ENCODE peak calls at places on chromosomes 2 and 18, in nine cellular contexts. R is Calu3, O is body of pancreas, V is astrocyte of the cerebellum, E is endothelial cell of umbilical vein, Q is osteocyte, B is cardiac muscle cell, J is MCF 10A, T is gastrocnemius medialis. D is an unnamed sample.

GRCh38 chr2:165563468-165564225 is 94.1 kb downstream of the CSRNP3 start:
- DNase-seq in J (peak), T (no peak), O (no peak), E (no peak), B (peak), Q (no peak), V (no peak), R (peak), D (no peak)

GRCh38 chr18:36454848-36455458 is 157.4 kb downstream of the FHOD3 start:
- DNase-seq in E (no peak), O (no peak), Q (no peak), J (no peak), T (no peak), V (no peak), B (no peak), R (no peak), D (no peak)

GRCh38 chr2:9481257-9481922 is 7.0 kb downstream of the IAH1 start:
- DNase-seq in T (no peak), O (no peak), R (no peak), Q (no peak), V (peak), B (no peak), J (no peak), E (no peak), D (no peak)

GRCh38 chr2:231036578-231037106 is 681 bp upstream of the C2orf72 start:
- DNase-seq in J (no peak), R (no peak), T (no peak), V (no peak), Q (no peak), E (no peak), O (no peak), B (no peak), D (no peak)

GRCh38 chr2:66478729-66479316 is 43.9 kb downstream of the MEIS1 start:
- DNase-seq in J (no peak), V (no peak), R (no peak), T (no peak), E (no peak), B (no peak), O (peak), Q (no peak), D (no peak)

GRCh38 chr18:21262979-21263378 is 20.9 kb downstream of the GREB1L start:
- DNase-seq in T (no peak), R (no peak), Q (no peak), O (no peak), J (no peak), B (no peak), V (no peak), E (peak), D (no peak)

GRCh38 chr2:73385486-73386341 is at the start of gene ALMS1:
- DNase-seq in J (peak), O (peak), R (peak), B (peak), E (peak), T (peak), V (peak), Q (peak), D (peak)

GRCh38 chr18:69845588-69846506 is 101.8 kb downstream of the CD226 start:
- DNase-seq in V (no peak), O (no peak), Q (no peak), J (no peak), R (no peak), E (no peak), T (no peak), B (peak), D (no peak)

GRCh38 chr2:215831296-215831913 is 181.9 kb downstream of the MREG start:
- DNase-seq in O (peak), R (peak), V (no peak), Q (no peak), B (no peak), J (no peak), E (peak), T (no peak), D (no peak)

GRCh38 chr2:63587814-63588384 is 378 bp downstream of the WDPCP start:
- DNase-seq in R (no peak), J (no peak), V (no peak), B (no peak), Q (no peak), O (no peak), T (no peak), E (peak), D (peak)

GRCh38 chr2:216316743-216317142 is 55.5 kb downstream of the MARCHF4 start:
- DNase-seq in T (no peak), V (no peak), B (no peak), Q (no peak), J (peak), O (no peak), R (no peak), E (no peak), D (no peak)

GRCh38 chr2:145484443-145485086 is 964.6 kb upstream of the ZEB2 start:
- DNase-seq in J (peak), E (peak), T (no peak), V (peak), R (peak), Q (no peak), B (peak), O (no peak), D (no peak)

GRCh38 chr18:8040021-8040420 is 472.9 kb downstream of the PTPRM start:
- DNase-seq in R (no peak), B (no peak), V (no peak), Q (no peak), O (no peak), J (no peak), E (no peak), T (no peak), D (no peak)

GRCh38 chr2:120379916-120380893 is 34.3 kb downstream of the INHBB start:
- DNase-seq in Q (no peak), E (no peak), O (peak), T (no peak), V (no peak), B (no peak), J (no peak), R (no peak), D (no peak)

GRCh38 chr2:206805922-206806607 is 40.7 kb downstream of the FASTKD2 start:
- DNase-seq in J (no peak), E (peak), O (no peak), Q (no peak), R (no peak), T (no peak), V (no peak), B (no peak), D (no peak)

GRCh38 chr2:24831736-24832421 is 38.7 kb downstream of the CENPO start:
- DNase-seq in J (no peak), T (peak), V (no peak), Q (no peak), O (peak), E (no peak), B (no peak), R (no peak), D (no peak)

GRCh38 chr2:158395166-158395565 is 61.4 kb downstream of the CCDC148 start:
- DNase-seq in B (no peak), Q (no peak), V (no peak), T (no peak), E (no peak), R (peak), O (peak), J (no peak), D (no peak)

GRCh38 chr2:72796766-72797165 is 29.1 kb downstream of the EXOC6B start:
- DNase-seq in V (no peak), B (no peak), Q (no peak), R (no peak), O (no peak), T (no peak), J (no peak), E (no peak), D (no peak)

GRCh38 chr2:109335586-109336266 is 206.7 kb downstream of the SH3RF3 start:
- DNase-seq in Q (no peak), J (peak), R (no peak), T (no peak), O (no peak), B (no peak), E (peak), V (peak), D (no peak)

GRCh38 chr18:13620206-13620672 is 106.1 kb downstream of the FAM210A start:
- DNase-seq in J (no peak), B (no peak), T (no peak), Q (peak), V (no peak), R (no peak), O (no peak), E (no peak), D (no peak)

GRCh38 chr2:26130763-26131162 is 42.1 kb upstream of the GAREM2 start:
- DNase-seq in J (no peak), V (no peak), O (no peak), E (no peak), B (no peak), Q (no peak), T (no peak), R (no peak), D (no peak)

GRCh38 chr18:74774486-74774885 is 176.8 kb downstream of the ZNF407 start:
- DNase-seq in Q (no peak), T (no peak), B (no peak), J (no peak), O (no peak), R (no peak), E (no peak), V (no peak), D (no peak)

GRCh38 chr2:101023327-101024107 is 21.4 kb downstream of the RPL31 start:
- DNase-seq in V (no peak), R (no peak), J (no peak), O (no peak), B (no peak), T (no peak), Q (peak), E (no peak), D (no peak)

GRCh38 chr18:40902436-40902835 is 1052.6 kb upstream of the PIK3C3 start:
- DNase-seq in B (no peak), J (peak), T (no peak), R (no peak), E (no peak), V (no peak), Q (no peak), O (no peak), D (no peak)

GRCh38 chr2:69977208-69977607 is 15.8 kb upstream of the ASPRV1 start:
- DNase-seq in R (no peak), J (no peak), E (no peak), T (no peak), Q (no peak), B (no peak), O (no peak), V (no peak), D (no peak)

GRCh38 chr2:181977661-181978350 is 7.8 kb upstream of the PPP1R1C start:
- DNase-seq in R (no peak), E (no peak), O (no peak), V (no peak), T (no peak), B (no peak), J (peak), Q (no peak), D (no peak)

GRCh38 chr2:217225596-217225995 is 365.7 kb upstream of the TNP1 start:
- DNase-seq in O (no peak), E (no peak), J (no peak), Q (no peak), R (no peak), V (no peak), B (no peak), T (no peak), D (no peak)

GRCh38 chr2:22355816-22356433 is 1029.1 kb upstream of the KLHL29 start:
- DNase-seq in V (peak), Q (no peak), B (peak), R (peak), J (peak), O (peak), E (no peak), T (no peak), D (peak)

GRCh38 chr2:71782323-71782722 is 329.0 kb downstream of the DYSF start:
- DNase-seq in V (no peak), E (no peak), T (no peak), J (no peak), O (no peak), B (no peak), Q (peak), R (no peak), D (no peak)

GRCh38 chr2:217609952-217610351 is 392.8 kb downstream of the TNS1 start:
- DNase-seq in J (no peak), V (no peak), T (no peak), B (no peak), O (no peak), Q (no peak), E (no peak), R (no peak), D (no peak)

GRCh38 chr2:158932246-158932645 is 36.2 kb upstream of the TANC1 start:
- DNase-seq in T (no peak), V (peak), R (no peak), E (no peak), Q (no peak), J (no peak), O (no peak), B (no peak), D (no peak)

GRCh38 chr2:20370191-20370590 is 19.5 kb upstream of the PUM2 start:
- DNase-seq in Q (no peak), V (no peak), E (no peak), R (no peak), O (no peak), J (peak), B (no peak), T (no peak), D (no peak)

GRCh38 chr2:25215948-25216679 is 47.7 kb upstream of the POMC start:
- DNase-seq in B (peak), V (no peak), O (peak), R (peak), T (no peak), J (no peak), Q (no peak), E (peak), D (peak)

GRCh38 chr2:236641051-236641450 is 71.4 kb downstream of the ACKR3 start:
- DNase-seq in T (no peak), B (no peak), Q (peak), E (no peak), O (no peak), R (no peak), J (no peak), V (no peak), D (no peak)

GRCh38 chr2:118808429-118808809 is 39.0 kb downstream of the EN1 start:
- DNase-seq in Q (no peak), E (no peak), T (no peak), B (no peak), V (no peak), O (no peak), R (no peak), J (no peak), D (no peak)

GRCh38 chr18:36284671-36285295 is 12.7 kb upstream of the FHOD3 start:
- DNase-seq in R (peak), J (peak), V (peak), O (peak), T (no peak), B (peak), Q (no peak), E (peak), D (no peak)

GRCh38 chr18:9825571-9826073 is 60.2 kb upstream of the TXNDC2 start:
- DNase-seq in V (peak), R (peak), O (peak), E (peak), B (no peak), J (peak), T (no peak), Q (no peak), D (no peak)

GRCh38 chr2:236867441-236868260 is 218.0 kb upstream of the COPS8 start:
- DNase-seq in V (no peak), E (no peak), J (peak), B (no peak), R (no peak), O (peak), T (no peak), Q (peak), D (peak)

GRCh38 chr2:240925576-240926515 is 19.7 kb downstream of the CROCC2 start:
- DNase-seq in O (peak), E (no peak), T (peak), Q (peak), R (peak), J (no peak), V (no peak), B (no peak), D (peak)

GRCh38 chr2:37323770-37324535 is 680 bp downstream of the PRKD3 start:
- DNase-seq in Q (no peak), O (peak), R (peak), V (no peak), J (peak), E (peak), T (peak), B (peak), D (no peak)
- TF ChIP-seq CTCF in Q (no peak), O (no peak), R (no peak), V (no peak), J (no peak), E (no peak), T (no peak), B (no peak), D (no peak)

GRCh38 chr2:229433351-229433750 is 162.3 kb upstream of the PID1 start:
- DNase-seq in R (no peak), E (no peak), B (no peak), J (no peak), O (no peak), Q (no peak), T (no peak), V (no peak), D (no peak)

GRCh38 chr2:229443141-229443540 is 172.1 kb upstream of the PID1 start:
- DNase-seq in J (no peak), O (no peak), R (no peak), V (no peak), B (no peak), E (peak), T (no peak), Q (no peak), D (no peak)

GRCh38 chr2:229434131-229434530 is 163.0 kb upstream of the PID1 start:
- DNase-seq in B (no peak), R (no peak), O (no peak), V (no peak), Q (no peak), E (no peak), J (peak), T (no peak), D (no peak)

DNA sequence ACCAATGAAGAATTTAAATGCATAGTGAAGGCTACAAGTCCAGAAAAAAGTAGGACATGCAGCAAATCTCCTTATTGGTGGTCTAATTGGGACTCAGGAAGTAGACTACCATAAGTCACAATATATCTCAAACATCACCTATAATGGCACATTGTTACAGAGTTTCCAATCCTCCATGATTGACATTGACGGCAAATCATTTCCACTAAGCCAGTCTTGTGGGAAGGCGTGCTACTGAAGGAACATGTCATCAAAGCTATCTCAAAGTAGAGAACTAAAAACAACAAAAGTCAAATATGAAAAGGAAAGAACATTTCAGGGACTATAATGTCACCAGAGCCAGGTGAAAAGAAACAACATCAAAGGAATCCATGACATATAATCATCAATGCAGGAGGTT is 166.4 kb upstream of the PID1 start:
- DNase-seq in T (no peak), J (no peak), Q (no peak), B (no peak), V (no peak), R (no peak), O (no peak), E (no peak), D (no peak)
- TF ChIP-seq CTCF in T (no peak), J (no peak), Q (no peak), B (no peak), V (no peak), R (no peak), O (no peak), E (no peak), D (no peak)

DNA sequence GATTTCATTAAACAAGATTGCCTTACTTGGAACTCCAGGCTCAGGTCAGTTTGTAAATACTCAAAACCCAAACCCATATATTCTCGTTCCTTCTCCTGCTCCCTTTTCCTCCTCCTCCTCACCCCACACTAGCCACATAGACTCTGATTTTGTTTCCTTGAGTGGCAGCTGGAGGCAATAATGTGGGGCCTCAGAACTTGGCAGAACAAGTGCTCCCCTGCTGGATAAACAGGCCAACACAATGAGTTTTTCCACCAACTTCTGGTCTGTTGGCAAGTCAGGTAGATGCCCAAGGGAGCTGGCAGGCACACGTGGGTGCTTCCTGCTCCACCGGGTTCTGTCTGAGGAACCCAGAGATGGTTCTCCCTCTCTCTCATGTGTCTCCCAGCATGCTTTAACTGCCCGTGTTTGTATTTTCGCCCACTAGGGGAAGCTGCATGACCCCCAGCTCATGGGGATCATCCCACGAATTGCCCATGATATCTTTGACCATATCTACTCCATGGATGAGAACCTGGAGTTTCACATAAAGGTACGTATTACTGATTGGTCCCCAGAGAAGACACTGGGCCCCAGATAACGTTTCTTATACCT is 61.9 kb downstream of the KIF5C start:
- DNase-seq in B (no peak), V (no peak), E (no peak), Q (no peak), J (peak), R (no peak), O (no peak), T (no peak), D (no peak)
- TF ChIP-seq CTCF in B (no peak), V (no peak), E (peak), Q (no peak), J (no peak), R (no peak), O (no peak), T (no peak), D (no peak)

GRCh38 chr2:127060264-127060945 is 46.5 kb downstream of the BIN1 start:
- DNase-seq in Q (no peak), T (no peak), O (no peak), J (no peak), B (no peak), V (no peak), E (no peak), R (no peak), D (no peak)
- TF ChIP-seq CTCF in Q (no peak), T (no peak), O (no peak), J (no peak), B (no peak), V (no peak), E (no peak), R (no peak), D (no peak)

GRCh38 chr18:48766487-48766886 is 184.3 kb downstream of the SMAD7 start:
- DNase-seq in R (no peak), J (no peak), E (no peak), O (no peak), T (no peak), V (no peak), B (no peak), Q (no peak), D (no peak)
- TF ChIP-seq CTCF in R (no peak), J (no peak), E (no peak), O (no peak), T (no peak), V (no peak), B (no peak), Q (no peak), D (no peak)

DNA sequence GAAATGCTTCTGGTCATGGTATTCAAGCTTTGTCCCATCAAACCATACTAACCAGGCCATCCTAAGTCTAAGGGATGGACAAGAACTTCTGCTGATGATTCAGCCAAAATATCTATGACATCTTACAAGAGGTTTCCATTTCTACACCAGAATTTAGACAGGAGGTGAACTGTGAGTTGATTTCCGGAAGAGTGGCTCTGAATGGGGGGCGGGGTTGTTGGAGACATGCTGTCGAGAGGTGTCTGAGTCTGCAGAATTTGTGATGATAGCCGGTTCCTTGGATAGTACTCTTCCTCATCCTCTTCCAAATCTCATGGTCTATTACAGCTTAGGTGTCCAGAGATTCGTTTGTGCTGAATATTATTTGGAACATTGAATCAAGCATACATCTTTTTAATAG is 408.7 kb upstream of the TCF4 start:
- DNase-seq in O (no peak), E (no peak), Q (no peak), B (no peak), T (no peak), R (no peak), J (no peak), V (no peak), D (no peak)
- TF ChIP-seq CTCF in O (no peak), E (no peak), Q (no peak), B (no peak), T (no peak), R (no peak), J (no peak), V (no peak), D (no peak)